ENCODE peak calls at places on chromosomes 4 and X, in four cellular contexts. M, P, F and U are unnamed samples.

GRCh38 chr4:3724319-3725231 is 41.6 kb upstream of the ADRA2C start:
- DNase-seq in F (no peak), M (peak; percentile 60), P (no peak), U (no peak)

GRCh38 chr4:5995901-5996623 is 22.2 kb downstream of the C4orf50 start:
- DNase-seq in P (no peak), M (no peak), F (no peak), U (no peak)

GRCh38 chr4:1726146-1726934 is 5.0 kb downstream of the TACC3 start:
- DNase-seq in P (peak; percentile 98), F (peak; percentile 82), M (peak; percentile 64), U (peak; percentile 91)

GRCh38 chr4:111761531-111761930 is 383.7 kb upstream of the FAM241A start:
- DNase-seq in M (no peak), F (no peak), P (no peak), U (no peak)

GRCh38 chr4:139247241-139247640 is 32.8 kb downstream of the MGARP start:
- DNase-seq in P (no peak), M (no peak), F (no peak), U (no peak)

GRCh38 chr4:33226783-33227182 is 2506.6 kb downstream of the PCDH7 start:
- DNase-seq in F (no peak), P (no peak), M (no peak), U (no peak)

GRCh38 chr4:24519649-24520048 is 64.7 kb downstream of the DHX15 start:
- DNase-seq in F (peak; percentile 18), P (no peak), M (no peak), U (no peak)

GRCh38 chr4:138035781-138036258 is 206.3 kb downstream of the SLC7A11 start:
- DNase-seq in M (peak; percentile 47), P (no peak), F (peak; percentile 52), U (peak; percentile 44)

GRCh38 chrX:118495061-118495921 is at the start of gene DOCK11:
- DNase-seq in F (peak; percentile 2), P (peak; percentile 75), M (peak; percentile 55), U (peak; percentile 62)